ENCODE peak calls at places on chromosome 18, in ten cellular contexts. One of them, this sample, is unnamed.

GRCh38 chr18:27750014-27750413 is 426.9 kb downstream of the CDH2 start:
- DNase-seq in Calu3: peak; percentile 74
- DNase-seq in foreskin keratinocyte: peak; percentile 37
- DNase-seq in cardiac fibroblast: peak; percentile 87
- DNase-seq in foreskin fibroblast: no peak
- DNase-seq in CD8-positive, alpha-beta T cell: no peak
- DNase-seq in thoracic aorta: no peak
- DNase-seq in nephron progenitor cell: peak; percentile 55
- DNase-seq in AG09309: peak; percentile 32
- DNase-seq in Peyer's patch: no peak
- DNase-seq in this sample: peak; percentile 12

GRCh38 chr18:58570360-58571064 is 58.4 kb downstream of the ALPK2 start:
- DNase-seq in foreskin fibroblast: no peak
- DNase-seq in cardiac fibroblast: no peak
- DNase-seq in AG09309: no peak
- DNase-seq in Peyer's patch: no peak
- DNase-seq in CD8-positive, alpha-beta T cell: no peak
- DNase-seq in thoracic aorta: no peak
- DNase-seq in nephron progenitor cell: no peak
- DNase-seq in foreskin keratinocyte: no peak
- DNase-seq in Calu3: no peak
- DNase-seq in this sample: no peak

GRCh38 chr18:24395049-24395780 is 2.4 kb downstream of the OSBPL1A start:
- DNase-seq in foreskin keratinocyte: no peak
- DNase-seq in CD8-positive, alpha-beta T cell: no peak
- DNase-seq in nephron progenitor cell: no peak
- DNase-seq in Calu3: no peak
- DNase-seq in thoracic aorta: no peak
- DNase-seq in cardiac fibroblast: no peak
- DNase-seq in AG09309: no peak
- DNase-seq in foreskin fibroblast: peak; percentile 31
- DNase-seq in Peyer's patch: no peak
- DNase-seq in this sample: no peak

GRCh38 chr18:1604751-1605150 is 700.1 kb downstream of the ADCYAP1 start:
- DNase-seq in AG09309: no peak
- DNase-seq in foreskin keratinocyte: no peak
- DNase-seq in cardiac fibroblast: no peak
- DNase-seq in Calu3: no peak
- DNase-seq in foreskin fibroblast: no peak
- DNase-seq in nephron progenitor cell: no peak
- DNase-seq in thoracic aorta: no peak
- DNase-seq in Peyer's patch: no peak
- DNase-seq in CD8-positive, alpha-beta T cell: no peak
- DNase-seq in this sample: no peak

GRCh38 chr18:44502790-44503189 is 177.9 kb upstream of the SETBP1 start:
- DNase-seq in AG09309: no peak
- DNase-seq in CD8-positive, alpha-beta T cell: no peak
- DNase-seq in foreskin fibroblast: no peak
- DNase-seq in thoracic aorta: no peak
- DNase-seq in nephron progenitor cell: no peak
- DNase-seq in foreskin keratinocyte: no peak
- DNase-seq in cardiac fibroblast: no peak
- DNase-seq in Peyer's patch: no peak
- DNase-seq in Calu3: no peak
- DNase-seq in this sample: no peak

GRCh38 chr18:9732031-9732430 is 23.9 kb downstream of the RAB31 start:
- DNase-seq in CD8-positive, alpha-beta T cell: peak; percentile 21
- DNase-seq in foreskin keratinocyte: no peak
- DNase-seq in foreskin fibroblast: no peak
- DNase-seq in thoracic aorta: no peak
- DNase-seq in cardiac fibroblast: no peak
- DNase-seq in AG09309: no peak
- DNase-seq in nephron progenitor cell: no peak
- DNase-seq in Calu3: no peak
- DNase-seq in Peyer's patch: peak; percentile 26
- DNase-seq in this sample: no peak

GRCh38 chr18:60259052-60259681 is 113.4 kb downstream of the MC4R start:
- DNase-seq in AG09309: no peak
- DNase-seq in nephron progenitor cell: no peak
- DNase-seq in cardiac fibroblast: peak; percentile 28
- DNase-seq in CD8-positive, alpha-beta T cell: no peak
- DNase-seq in Peyer's patch: no peak
- DNase-seq in foreskin keratinocyte: peak; percentile 27
- DNase-seq in foreskin fibroblast: peak; percentile 13
- DNase-seq in Calu3: no peak
- DNase-seq in thoracic aorta: no peak
- DNase-seq in this sample: no peak

GRCh38 chr18:74745658-74746403 is 148.2 kb downstream of the ZNF407 start:
- DNase-seq in CD8-positive, alpha-beta T cell: no peak
- DNase-seq in Calu3: peak; percentile 44
- DNase-seq in nephron progenitor cell: no peak
- DNase-seq in cardiac fibroblast: peak; percentile 75
- DNase-seq in foreskin fibroblast: peak; percentile 65
- DNase-seq in foreskin keratinocyte: peak; percentile 58
- DNase-seq in AG09309: no peak
- DNase-seq in thoracic aorta: no peak
- DNase-seq in Peyer's patch: peak; percentile 57
- DNase-seq in this sample: peak; percentile 59

GRCh38 chr18:22470511-22471181 is 52.9 kb upstream of the CTAGE1 start:
- DNase-seq in Peyer's patch: no peak
- DNase-seq in AG09309: no peak
- DNase-seq in Calu3: no peak
- DNase-seq in foreskin keratinocyte: peak; percentile 24
- DNase-seq in foreskin fibroblast: no peak
- DNase-seq in cardiac fibroblast: peak; percentile 37
- DNase-seq in nephron progenitor cell: peak; percentile 26
- DNase-seq in thoracic aorta: no peak
- DNase-seq in CD8-positive, alpha-beta T cell: no peak
- DNase-seq in this sample: no peak

GRCh38 chr18:73945130-73945792 is 202.4 kb downstream of the FBXO15 start:
- DNase-seq in CD8-positive, alpha-beta T cell: no peak
- DNase-seq in AG09309: no peak
- DNase-seq in cardiac fibroblast: peak; percentile 4
- DNase-seq in Calu3: no peak
- DNase-seq in Peyer's patch: no peak
- DNase-seq in foreskin keratinocyte: no peak
- DNase-seq in foreskin fibroblast: peak; percentile 55
- DNase-seq in thoracic aorta: no peak
- DNase-seq in nephron progenitor cell: no peak
- DNase-seq in this sample: no peak

GRCh38 chr18:75070625-75071483 is 138.1 kb downstream of the PTGR3 start:
- DNase-seq in Peyer's patch: peak; percentile 84
- DNase-seq in cardiac fibroblast: peak; percentile 91
- DNase-seq in nephron progenitor cell: no peak
- DNase-seq in Calu3: peak; percentile 7
- DNase-seq in foreskin keratinocyte: peak; percentile 94
- DNase-seq in foreskin fibroblast: peak; percentile 64
- DNase-seq in thoracic aorta: no peak
- DNase-seq in CD8-positive, alpha-beta T cell: peak; percentile 84
- DNase-seq in AG09309: peak; percentile 39
- DNase-seq in this sample: peak; percentile 74

GRCh38 chr18:74520096-74520833 is 14.0 kb upstream of the CNDP1 start:
- DNase-seq in AG09309: no peak
- DNase-seq in Peyer's patch: peak; percentile 52
- DNase-seq in thoracic aorta: no peak
- DNase-seq in Calu3: no peak
- DNase-seq in foreskin keratinocyte: no peak
- DNase-seq in foreskin fibroblast: no peak
- DNase-seq in CD8-positive, alpha-beta T cell: no peak
- DNase-seq in cardiac fibroblast: no peak
- DNase-seq in nephron progenitor cell: no peak
- DNase-seq in this sample: no peak

GRCh38 chr18:64032312-64032711 is 62.4 kb downstream of the SERPINB8 start:
- DNase-seq in AG09309: no peak
- DNase-seq in Peyer's patch: no peak
- DNase-seq in cardiac fibroblast: no peak
- DNase-seq in foreskin keratinocyte: no peak
- DNase-seq in nephron progenitor cell: no peak
- DNase-seq in thoracic aorta: no peak
- DNase-seq in CD8-positive, alpha-beta T cell: no peak
- DNase-seq in foreskin fibroblast: no peak
- DNase-seq in Calu3: no peak
- DNase-seq in this sample: no peak

GRCh38 chr18:64042728-64043358 is 73.0 kb downstream of the SERPINB8 start:
- DNase-seq in Calu3: no peak
- DNase-seq in Peyer's patch: no peak
- DNase-seq in CD8-positive, alpha-beta T cell: no peak
- DNase-seq in thoracic aorta: no peak
- DNase-seq in foreskin fibroblast: no peak
- DNase-seq in foreskin keratinocyte: no peak
- DNase-seq in cardiac fibroblast: no peak
- DNase-seq in nephron progenitor cell: no peak
- DNase-seq in AG09309: no peak
- DNase-seq in this sample: no peak

DNA sequence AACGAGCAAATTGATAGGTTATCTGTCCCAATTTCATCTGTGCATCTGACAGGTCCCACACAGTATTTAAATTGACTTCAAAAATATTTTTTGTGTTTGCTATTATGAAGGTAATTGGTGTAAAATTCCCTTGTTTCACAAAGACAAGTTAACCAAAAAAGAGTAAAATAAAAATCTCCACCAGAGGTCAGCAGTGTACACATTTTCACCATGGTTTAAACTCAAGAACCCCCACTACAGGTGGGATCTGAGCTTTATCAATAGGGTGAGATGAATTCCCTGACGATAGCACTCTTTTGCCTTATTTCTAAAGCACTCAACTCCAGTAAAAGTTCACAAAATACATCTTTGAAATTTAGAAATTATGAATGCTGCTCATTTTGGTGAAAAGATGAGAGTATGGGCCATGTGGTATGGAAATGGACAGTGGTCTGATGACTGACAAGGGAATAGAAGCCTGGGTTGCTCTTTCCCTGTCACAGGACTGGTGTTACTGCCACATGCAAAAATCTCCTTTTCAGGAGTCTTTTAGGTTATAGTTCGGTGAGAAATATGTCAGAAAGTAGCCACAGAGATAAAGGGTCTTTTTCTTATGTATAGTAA is 68.0 kb downstream of the SERPINB8 start:
- DNase-seq in foreskin fibroblast: no peak
- DNase-seq in Calu3: no peak
- DNase-seq in Peyer's patch: no peak
- DNase-seq in AG09309: no peak
- DNase-seq in thoracic aorta: no peak
- DNase-seq in cardiac fibroblast: peak; percentile 42
- DNase-seq in nephron progenitor cell: peak; percentile 12
- DNase-seq in foreskin keratinocyte: peak; percentile 2
- DNase-seq in CD8-positive, alpha-beta T cell: no peak
- DNase-seq in this sample: peak; percentile 42
- TF ChIP-seq CTCF in foreskin fibroblast: peak; percentile 49
- TF ChIP-seq CTCF in Calu3: peak; percentile 61
- TF ChIP-seq CTCF in Peyer's patch: peak; percentile 37
- TF ChIP-seq CTCF in AG09309: peak; percentile 36
- TF ChIP-seq CTCF in thoracic aorta: peak; percentile 29
- TF ChIP-seq CTCF in cardiac fibroblast: peak; percentile 35
- TF ChIP-seq CTCF in nephron progenitor cell: peak; percentile 74
- TF ChIP-seq CTCF in foreskin keratinocyte: peak; percentile 70
- TF ChIP-seq CTCF in CD8-positive, alpha-beta T cell: peak; percentile 63
- TF ChIP-seq CTCF in this sample: peak; percentile 73

GRCh38 chr18:12686100-12686499 is 16.4 kb downstream of the CEP76 start:
- DNase-seq in AG09309: no peak
- DNase-seq in nephron progenitor cell: no peak
- DNase-seq in Calu3: no peak
- DNase-seq in Peyer's patch: no peak
- DNase-seq in CD8-positive, alpha-beta T cell: no peak
- DNase-seq in cardiac fibroblast: peak; percentile 40
- DNase-seq in foreskin fibroblast: no peak
- DNase-seq in thoracic aorta: no peak
- DNase-seq in foreskin keratinocyte: no peak
- DNase-seq in this sample: no peak
- TF ChIP-seq CTCF in AG09309: no peak
- TF ChIP-seq CTCF in nephron progenitor cell: no peak
- TF ChIP-seq CTCF in Calu3: no peak
- TF ChIP-seq CTCF in Peyer's patch: no peak
- TF ChIP-seq CTCF in CD8-positive, alpha-beta T cell: no peak
- TF ChIP-seq CTCF in cardiac fibroblast: no peak
- TF ChIP-seq CTCF in foreskin fibroblast: peak; percentile 14
- TF ChIP-seq CTCF in thoracic aorta: no peak
- TF ChIP-seq CTCF in foreskin keratinocyte: peak; percentile 53
- TF ChIP-seq CTCF in this sample: no peak

GRCh38 chr18:79199691-79200374 is 130.6 kb downstream of the ATP9B start:
- DNase-seq in thoracic aorta: no peak
- DNase-seq in cardiac fibroblast: peak; percentile 12
- DNase-seq in AG09309: peak; percentile 16
- DNase-seq in foreskin fibroblast: peak; percentile 50
- DNase-seq in nephron progenitor cell: no peak
- DNase-seq in Peyer's patch: no peak
- DNase-seq in CD8-positive, alpha-beta T cell: no peak
- DNase-seq in Calu3: no peak
- DNase-seq in foreskin keratinocyte: peak; percentile 58
- DNase-seq in this sample: peak; percentile 8
- TF ChIP-seq CTCF in thoracic aorta: no peak
- TF ChIP-seq CTCF in cardiac fibroblast: no peak
- TF ChIP-seq CTCF in AG09309: peak; percentile 38
- TF ChIP-seq CTCF in foreskin fibroblast: peak; percentile 25
- TF ChIP-seq CTCF in nephron progenitor cell: no peak
- TF ChIP-seq CTCF in Peyer's patch: no peak
- TF ChIP-seq CTCF in CD8-positive, alpha-beta T cell: no peak
- TF ChIP-seq CTCF in Calu3: no peak
- TF ChIP-seq CTCF in foreskin keratinocyte: peak; percentile 52
- TF ChIP-seq CTCF in this sample: no peak

GRCh38 chr18:62660741-62661140 is 54.6 kb upstream of the PHLPP1 start:
- DNase-seq in foreskin fibroblast: no peak
- DNase-seq in CD8-positive, alpha-beta T cell: no peak
- DNase-seq in foreskin keratinocyte: no peak
- DNase-seq in thoracic aorta: no peak
- DNase-seq in nephron progenitor cell: no peak
- DNase-seq in AG09309: no peak
- DNase-seq in cardiac fibroblast: no peak
- DNase-seq in Peyer's patch: no peak
- DNase-seq in Calu3: no peak
- DNase-seq in this sample: no peak

GRCh38 chr18:62662799-62663173 is 52.6 kb upstream of the PHLPP1 start:
- DNase-seq in foreskin fibroblast: no peak
- DNase-seq in thoracic aorta: no peak
- DNase-seq in foreskin keratinocyte: no peak
- DNase-seq in cardiac fibroblast: no peak
- DNase-seq in Peyer's patch: no peak
- DNase-seq in Calu3: no peak
- DNase-seq in AG09309: no peak
- DNase-seq in nephron progenitor cell: no peak
- DNase-seq in CD8-positive, alpha-beta T cell: no peak
- DNase-seq in this sample: no peak

GRCh38 chr18:62658028-62658427 is 57.3 kb upstream of the PHLPP1 start:
- DNase-seq in thoracic aorta: no peak
- DNase-seq in foreskin fibroblast: no peak
- DNase-seq in CD8-positive, alpha-beta T cell: no peak
- DNase-seq in nephron progenitor cell: no peak
- DNase-seq in foreskin keratinocyte: no peak
- DNase-seq in cardiac fibroblast: no peak
- DNase-seq in AG09309: no peak
- DNase-seq in Calu3: no peak
- DNase-seq in Peyer's patch: no peak
- DNase-seq in this sample: no peak

GRCh38 chr18:62655520-62656219 is 59.7 kb upstream of the PHLPP1 start:
- DNase-seq in AG09309: no peak
- DNase-seq in CD8-positive, alpha-beta T cell: no peak
- DNase-seq in foreskin keratinocyte: no peak
- DNase-seq in thoracic aorta: no peak
- DNase-seq in nephron progenitor cell: no peak
- DNase-seq in Peyer's patch: no peak
- DNase-seq in cardiac fibroblast: no peak
- DNase-seq in Calu3: no peak
- DNase-seq in foreskin fibroblast: no peak
- DNase-seq in this sample: no peak

GRCh38 chr18:62659698-62660097 is 55.6 kb upstream of the PHLPP1 start:
- DNase-seq in Calu3: no peak
- DNase-seq in cardiac fibroblast: no peak
- DNase-seq in nephron progenitor cell: no peak
- DNase-seq in foreskin fibroblast: no peak
- DNase-seq in AG09309: no peak
- DNase-seq in CD8-positive, alpha-beta T cell: no peak
- DNase-seq in foreskin keratinocyte: no peak
- DNase-seq in thoracic aorta: no peak
- DNase-seq in Peyer's patch: no peak
- DNase-seq in this sample: no peak
- TF ChIP-seq CTCF in Calu3: no peak
- TF ChIP-seq CTCF in cardiac fibroblast: no peak
- TF ChIP-seq CTCF in nephron progenitor cell: no peak
- TF ChIP-seq CTCF in foreskin fibroblast: no peak
- TF ChIP-seq CTCF in AG09309: no peak
- TF ChIP-seq CTCF in CD8-positive, alpha-beta T cell: no peak
- TF ChIP-seq CTCF in foreskin keratinocyte: no peak
- TF ChIP-seq CTCF in thoracic aorta: no peak
- TF ChIP-seq CTCF in Peyer's patch: no peak
- TF ChIP-seq CTCF in this sample: no peak